ENCODE peak calls at places on chromosomes 11 and 22, in six cellular contexts. A is NCI-H1417; C is EH; U is stimulated activated CD4-positive, alpha-beta T cell treated with anti-CD3 and anti-CD28 coated beads, Interleukin-15, amount 100 ng/mL, for 1 hour; D is posterior cingulate gyrus; Y is activated CD4-positive, alpha-beta T cell treated with anti-CD3 and anti-CD28 coated beads for 24 hours. J is an unnamed sample.

GRCh38 chr11:61149624-61150615 is 11.3 kb downstream of the VPS37C start:
- DNase-seq in C (peak; percentile 5), D (peak; percentile 75), A (peak; percentile 62), Y (no peak), U (no peak), J (no peak)

GRCh38 chr22:35703861-35704584 is 13.6 kb upstream of the APOL5 start:
- DNase-seq in D (no peak), C (peak; percentile 31), Y (no peak), U (no peak), A (no peak), J (no peak)

GRCh38 chr22:24737582-24737981 is 36.9 kb downstream of the PIWIL3 start:
- DNase-seq in A (no peak), C (no peak), U (no peak), D (no peak), Y (no peak), J (no peak)

GRCh38 chr11:114163231-114163631 is 103.7 kb downstream of the ZBTB16 start:
- DNase-seq in Y (no peak), U (no peak), D (peak; percentile 67), A (no peak), C (no peak), J (no peak)

GRCh38 chr11:77395460-77396175 is 78.3 kb downstream of the PAK1 start:
- DNase-seq in U (no peak), D (no peak), A (no peak), C (no peak), Y (no peak), J (no peak)

GRCh38 chr22:19430890-19431541 is 517 bp downstream of the HIRA start:
- DNase-seq in D (peak; percentile 89), U (no peak), A (peak; percentile 60), C (peak; percentile 46), Y (no peak), J (no peak)

GRCh38 chr22:38824587-38824986 is 19.2 kb downstream of the NPTXR start:
- DNase-seq in A (no peak), D (peak; percentile 91), Y (no peak), C (peak; percentile 81), U (no peak), J (peak; percentile 40)

GRCh38 chr22:49658902-49659280 is 168.8 kb downstream of the BRD1 start:
- DNase-seq in U (no peak), Y (no peak), C (no peak), D (peak; percentile 49), A (no peak), J (no peak)

GRCh38 chr11:20016526-20016925 is 143.7 kb downstream of the DBX1 start:
- DNase-seq in C (no peak), U (no peak), Y (no peak), A (no peak), D (no peak), J (no peak)

GRCh38 chr22:35452351-35452781 is 52.4 kb downstream of the MCM5 start:
- DNase-seq in D (peak; percentile 68), A (peak; percentile 74), Y (no peak), C (no peak), U (no peak), J (no peak)

GRCh38 chr11:88418508-88418907 is 81.0 kb upstream of the CTSC start:
- DNase-seq in C (no peak), U (no peak), D (no peak), Y (no peak), A (peak; percentile 51), J (no peak)

GRCh38 chr11:124763156-124763947 is 1.3 kb upstream of the ESAM start:
- DNase-seq in Y (peak; percentile 80), C (peak; percentile 63), U (peak; percentile 78), D (peak; percentile 96), A (peak; percentile 92), J (peak; percentile 84)

GRCh38 chr11:6498121-6498520 is 1.0 kb downstream of the DNHD1 start:
- DNase-seq in Y (no peak), C (no peak), U (no peak), A (no peak), D (peak; percentile 92), J (no peak)

GRCh38 chr22:22928666-22929380 is 41.2 kb downstream of the IGLL5 start:
- DNase-seq in C (peak; percentile 45), Y (no peak), A (no peak), D (peak; percentile 78), U (no peak), J (peak; percentile 50)

GRCh38 chr11:10349806-10350205 is 44.9 kb downstream of the ADM start:
- DNase-seq in U (no peak), Y (no peak), D (no peak), A (peak; percentile 53), C (no peak), J (no peak)

GRCh38 chr11:86523738-86524602 is 148.4 kb downstream of the ME3 start:
- DNase-seq in A (peak; percentile 40), C (peak; percentile 95), Y (no peak), U (no peak), D (no peak), J (no peak)

GRCh38 chr22:40620464-40621046 is 16.0 kb downstream of the MRTFA start:
- DNase-seq in C (peak; percentile 79), Y (no peak), U (no peak), A (no peak), D (no peak), J (no peak)

GRCh38 chr11:11035331-11035730 is 177.5 kb upstream of the ZBED5 start:
- DNase-seq in Y (no peak), A (no peak), U (no peak), D (no peak), C (peak; percentile 42), J (no peak)

GRCh38 chr11:69409812-69410645 is 71.4 kb upstream of the LINC01488 start:
- DNase-seq in U (no peak), A (no peak), C (no peak), D (no peak), Y (no peak), J (no peak)

GRCh38 chr11:133560467-133560866 is 28.2 kb upstream of the OPCML start:
- DNase-seq in U (no peak), A (no peak), D (peak; percentile 79), Y (no peak), C (no peak), J (no peak)

GRCh38 chr11:40797981-40798380 is 661.5 kb downstream of the LRRC4C start:
- DNase-seq in D (no peak), C (no peak), U (no peak), A (no peak), Y (no peak), J (no peak)

GRCh38 chr11:121229495-121229894 is 63.1 kb upstream of the SC5D start:
- DNase-seq in Y (no peak), A (no peak), D (no peak), U (no peak), C (no peak), J (no peak)

GRCh38 chr11:118914178-118914918 is 11.4 kb downstream of the BCL9L start:
- DNase-seq in A (peak; percentile 50), C (peak; percentile 45), D (peak; percentile 94), U (no peak), Y (peak; percentile 52), J (peak; percentile 81)

GRCh38 chr22:26592368-26593015 is 2.6 kb upstream of the TPST2 start:
- DNase-seq in D (peak; percentile 40), Y (no peak), U (no peak), A (peak; percentile 17), C (no peak), J (peak; percentile 67)

GRCh38 chr11:95360382-95360781 is 129.4 kb upstream of the SESN3 start:
- DNase-seq in Y (no peak), A (no peak), D (no peak), U (no peak), C (no peak), J (no peak)

GRCh38 chr22:24177045-24177444 is 4.2 kb upstream of the SUSD2 start:
- DNase-seq in U (no peak), Y (no peak), C (no peak), D (no peak), A (no peak), J (no peak)

GRCh38 chr22:35842954-35843353 is 125.3 kb downstream of the APOL5 start:
- DNase-seq in A (peak; percentile 18), D (no peak), Y (no peak), U (no peak), C (peak; percentile 68), J (no peak)

GRCh38 chr22:24592144-24592845 is 578 bp downstream of the LRRC75B start:
- DNase-seq in C (peak; percentile 14), D (peak; percentile 81), A (no peak), U (no peak), Y (no peak), J (no peak)

GRCh38 chr11:26331911-26332571 is at the start of gene ANO3:
- DNase-seq in A (peak; percentile 93), U (no peak), C (peak; percentile 76), Y (no peak), D (peak; percentile 96), J (no peak)

GRCh38 chr11:74739546-74740270 is 8.5 kb upstream of the CHRDL2 start:
- DNase-seq in C (peak; percentile 76), U (no peak), D (peak; percentile 92), A (peak; percentile 8), Y (no peak), J (peak; percentile 38)

GRCh38 chr11:122317337-122317736 is 201.3 kb upstream of the BLID start:
- DNase-seq in Y (no peak), D (no peak), A (no peak), U (no peak), C (peak; percentile 59), J (no peak)

GRCh38 chr11:121671276-121672168 is 218.8 kb upstream of the SORL1-AS1 start:
- DNase-seq in A (peak; percentile 64), U (no peak), C (peak; percentile 17), D (peak; percentile 84), Y (no peak), J (no peak)

GRCh38 chr11:131925829-131926228 is 555.4 kb downstream of the NTM start:
- DNase-seq in C (peak; percentile 19), U (no peak), A (peak; percentile 21), Y (no peak), D (no peak), J (no peak)

J was measured in effector memory CD8-positive, alpha-beta T cell.